ENCODE peak calls at places on chromosomes 2 and 18, in four cellular contexts. One of them, this sample, is unnamed.

GRCh38 chr18:9827856-9828793 is 57.6 kb upstream of the TXNDC2 start:
- DNase-seq in neural crest cell: no peak
- DNase-seq in Peyer's patch: peak; percentile 78
- DNase-seq in A549: peak; percentile 86
- DNase-seq in this sample: no peak

GRCh38 chr2:55992465-55992864 is 68.9 kb upstream of the EFEMP1 start:
- DNase-seq in neural crest cell: no peak
- DNase-seq in A549: peak; percentile 30
- DNase-seq in Peyer's patch: peak; percentile 47
- DNase-seq in this sample: no peak

GRCh38 chr18:58800582-58800981 is 64.1 kb upstream of the ZNF532 start:
- DNase-seq in Peyer's patch: no peak
- DNase-seq in A549: no peak
- DNase-seq in neural crest cell: no peak
- DNase-seq in this sample: no peak

GRCh38 chr2:118847447-118848172 is at the start of gene EN1:
- DNase-seq in neural crest cell: peak; percentile 43
- DNase-seq in Peyer's patch: peak; percentile 34
- DNase-seq in A549: no peak
- DNase-seq in this sample: peak; percentile 57

GRCh38 chr2:23414876-23415275 is 29.9 kb downstream of the KLHL29 start:
- DNase-seq in Peyer's patch: peak; percentile 37
- DNase-seq in neural crest cell: no peak
- DNase-seq in A549: no peak
- DNase-seq in this sample: no peak

GRCh38 chr2:39646891-39647780 is 18.6 kb upstream of the TMEM178A start:
- DNase-seq in A549: no peak
- DNase-seq in neural crest cell: no peak
- DNase-seq in Peyer's patch: no peak
- DNase-seq in this sample: no peak

GRCh38 chr2:52000156-52000855 is 968.4 kb upstream of the NRXN1 start:
- DNase-seq in A549: no peak
- DNase-seq in neural crest cell: no peak
- DNase-seq in Peyer's patch: no peak
- DNase-seq in this sample: no peak

GRCh38 chr2:30217644-30218361 is 13.5 kb upstream of the LBH start:
- DNase-seq in neural crest cell: no peak
- DNase-seq in A549: no peak
- DNase-seq in Peyer's patch: peak; percentile 79
- DNase-seq in this sample: no peak

GRCh38 chr2:119958642-119959268 is 54.1 kb upstream of the EPB41L5 start:
- DNase-seq in neural crest cell: no peak
- DNase-seq in A549: no peak
- DNase-seq in Peyer's patch: no peak
- DNase-seq in this sample: no peak

GRCh38 chr2:74845217-74845751 is 11.4 kb downstream of the HK2 start:
- DNase-seq in A549: peak; percentile 55
- DNase-seq in neural crest cell: no peak
- DNase-seq in Peyer's patch: peak; percentile 91
- DNase-seq in this sample: peak; percentile 50

GRCh38 chr18:42112657-42113420 is 157.8 kb downstream of the PIK3C3 start:
- DNase-seq in Peyer's patch: no peak
- DNase-seq in neural crest cell: no peak
- DNase-seq in A549: no peak
- DNase-seq in this sample: no peak

GRCh38 chr18:62682396-62682795 is 32.9 kb upstream of the PHLPP1 start:
- DNase-seq in Peyer's patch: no peak
- DNase-seq in neural crest cell: no peak
- DNase-seq in A549: no peak
- DNase-seq in this sample: no peak

GRCh38 chr18:26262156-26262555 is 35.9 kb downstream of the TAF4B start:
- DNase-seq in neural crest cell: no peak
- DNase-seq in Peyer's patch: no peak
- DNase-seq in A549: no peak
- DNase-seq in this sample: no peak

GRCh38 chr2:25228848-25229674 is 60.7 kb upstream of the POMC start:
- DNase-seq in neural crest cell: peak; percentile 66
- DNase-seq in A549: peak; percentile 97
- DNase-seq in Peyer's patch: peak; percentile 76
- DNase-seq in this sample: peak; percentile 77

GRCh38 chr2:172153161-172153560 is 50.5 kb upstream of the DLX2 start:
- DNase-seq in A549: no peak
- DNase-seq in neural crest cell: no peak
- DNase-seq in Peyer's patch: no peak
- DNase-seq in this sample: no peak

GRCh38 chr18:37657413-37657965 is 91.9 kb upstream of the CELF4 start:
- DNase-seq in Peyer's patch: no peak
- DNase-seq in A549: no peak
- DNase-seq in neural crest cell: no peak
- DNase-seq in this sample: no peak

GRCh38 chr18:32308493-32309120 is 118.8 kb downstream of the MEP1B start:
- DNase-seq in A549: peak; percentile 36
- DNase-seq in Peyer's patch: no peak
- DNase-seq in neural crest cell: no peak
- DNase-seq in this sample: no peak

GRCh38 chr2:3598912-3599854 is 4.3 kb downstream of the COLEC11 start:
- DNase-seq in Peyer's patch: no peak
- DNase-seq in neural crest cell: no peak
- DNase-seq in A549: no peak
- DNase-seq in this sample: no peak

GRCh38 chr2:38148501-38148900 is 72.5 kb upstream of the CYP1B1 start:
- DNase-seq in Peyer's patch: no peak
- DNase-seq in A549: no peak
- DNase-seq in neural crest cell: no peak
- DNase-seq in this sample: no peak

GRCh38 chr2:111221701-111222100 is 101.0 kb downstream of the BCL2L11 start:
- DNase-seq in A549: no peak
- DNase-seq in Peyer's patch: no peak
- DNase-seq in neural crest cell: no peak
- DNase-seq in this sample: no peak

GRCh38 chr2:233643128-233643527 is 6.9 kb downstream of the UGT1A10 start:
- DNase-seq in Peyer's patch: peak; percentile 51
- DNase-seq in neural crest cell: no peak
- DNase-seq in A549: no peak
- DNase-seq in this sample: no peak

GRCh38 chr2:64470071-64470470 is 16.1 kb downstream of the LGALSL start:
- DNase-seq in neural crest cell: no peak
- DNase-seq in Peyer's patch: no peak
- DNase-seq in A549: no peak
- DNase-seq in this sample: no peak

GRCh38 chr18:74493689-74494088 is 2.5 kb upstream of the CNDP2 start:
- DNase-seq in Peyer's patch: peak; percentile 81
- DNase-seq in neural crest cell: no peak
- DNase-seq in A549: peak; percentile 14
- DNase-seq in this sample: peak; percentile 53

GRCh38 chr2:177275041-177275440 is 10.5 kb upstream of the NFE2L2 start:
- DNase-seq in A549: no peak
- DNase-seq in Peyer's patch: no peak
- DNase-seq in neural crest cell: no peak
- DNase-seq in this sample: no peak

GRCh38 chr2:99864561-99865216 is 277.7 kb downstream of the AFF3 start:
- DNase-seq in A549: no peak
- DNase-seq in Peyer's patch: no peak
- DNase-seq in neural crest cell: no peak
- DNase-seq in this sample: no peak

GRCh38 chr18:28149810-28150420 is 27.0 kb downstream of the CDH2 start:
- DNase-seq in Peyer's patch: no peak
- DNase-seq in A549: no peak
- DNase-seq in neural crest cell: no peak
- DNase-seq in this sample: no peak

DNA sequence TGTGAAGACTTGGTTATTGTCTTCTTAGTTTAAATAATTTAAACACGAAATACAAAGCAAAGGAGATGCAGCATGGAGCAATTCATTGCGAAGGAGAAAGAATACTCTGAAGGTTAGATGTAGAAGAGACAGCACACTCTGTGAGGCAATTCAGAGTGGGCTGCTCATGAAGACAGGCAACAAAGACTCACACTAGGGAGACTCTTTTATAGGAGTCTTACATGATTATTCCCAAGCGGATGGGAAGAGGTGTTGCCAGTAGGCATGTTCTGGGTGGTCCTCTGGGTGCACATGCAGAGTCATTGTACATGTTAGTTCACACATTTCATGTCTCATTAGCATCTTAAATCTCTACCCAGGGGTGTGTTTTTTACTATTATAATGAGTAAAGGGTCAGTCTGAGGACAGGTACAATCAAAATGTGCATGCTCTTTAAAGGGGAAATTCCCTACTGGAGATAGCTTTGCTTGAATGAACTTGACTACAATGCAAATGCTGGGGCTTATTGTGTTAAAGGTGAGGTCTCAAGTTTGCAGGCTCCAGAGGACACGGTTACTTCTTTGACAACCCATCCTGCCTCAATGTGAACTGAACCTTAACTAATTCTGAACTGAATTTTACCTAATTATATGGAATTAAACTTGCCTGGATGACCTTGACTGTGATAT is 275.5 kb downstream of the CDH19 start:
- DNase-seq in Peyer's patch: no peak
- DNase-seq in neural crest cell: no peak
- DNase-seq in A549: no peak
- DNase-seq in this sample: no peak
- TF ChIP-seq CTCF in Peyer's patch: no peak
- TF ChIP-seq CTCF in neural crest cell: no peak
- TF ChIP-seq CTCF in A549: no peak
- TF ChIP-seq CTCF in this sample: no peak

DNA sequence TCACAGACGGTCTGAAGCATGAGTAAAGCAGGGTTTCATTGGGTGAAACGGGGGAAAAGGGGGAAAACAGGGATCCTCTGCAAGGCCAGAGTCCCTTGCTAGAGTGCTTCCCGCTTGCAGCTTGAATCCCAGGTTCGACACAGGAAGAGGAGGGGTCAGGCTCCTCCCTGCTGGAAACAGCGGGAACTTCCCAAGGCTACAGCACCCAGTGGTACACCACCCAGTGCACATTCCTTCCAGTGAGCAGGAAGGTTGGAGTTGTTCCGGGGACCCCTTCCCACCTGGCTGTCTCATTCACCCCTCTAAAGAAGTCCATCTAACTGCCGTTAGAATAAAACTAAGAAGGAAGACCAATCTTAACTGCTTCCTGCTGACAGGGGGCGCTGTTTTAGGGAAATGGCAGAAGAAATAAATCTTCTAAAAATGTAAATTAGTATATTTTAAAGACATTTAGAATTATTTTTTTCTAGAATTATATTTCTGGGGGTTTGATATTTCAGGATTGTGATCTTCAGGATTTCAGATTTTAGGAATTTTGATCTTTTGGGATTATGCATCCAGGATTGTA is 230.9 kb downstream of the RBM43 start:
- DNase-seq in A549: no peak
- DNase-seq in neural crest cell: no peak
- DNase-seq in Peyer's patch: no peak
- DNase-seq in this sample: no peak
- TF ChIP-seq CTCF in A549: peak; percentile 17
- TF ChIP-seq CTCF in neural crest cell: peak; percentile 47
- TF ChIP-seq CTCF in Peyer's patch: no peak
- TF ChIP-seq CTCF in this sample: peak; percentile 66

GRCh38 chr2:68359889-68360288 is 5.2 kb upstream of the PLEK start:
- DNase-seq in Peyer's patch: no peak
- DNase-seq in neural crest cell: no peak
- DNase-seq in A549: no peak
- DNase-seq in this sample: no peak
- TF ChIP-seq CTCF in Peyer's patch: no peak
- TF ChIP-seq CTCF in neural crest cell: peak; percentile 36
- TF ChIP-seq CTCF in A549: no peak
- TF ChIP-seq CTCF in this sample: peak; percentile 51

DNA sequence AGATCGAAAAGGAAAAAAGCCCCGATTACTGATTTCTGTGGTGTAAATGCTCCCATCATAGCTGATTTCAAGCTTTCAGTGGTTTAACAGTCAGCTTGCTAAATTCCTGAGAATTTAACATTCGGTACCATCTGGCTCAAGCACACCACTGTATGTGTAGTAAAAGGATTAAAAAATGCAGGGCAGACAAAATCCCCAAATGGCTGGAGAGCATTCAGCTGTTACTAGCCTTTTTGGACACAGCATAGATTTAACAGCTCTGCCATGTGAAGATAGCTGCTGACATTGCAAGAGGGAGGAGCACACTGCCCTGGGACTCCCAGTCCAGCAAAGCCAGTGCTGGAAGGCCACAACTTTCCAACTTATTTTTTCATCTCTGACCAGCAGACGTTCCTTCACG is 65.3 kb upstream of the RGPD5 start:
- DNase-seq in neural crest cell: no peak
- DNase-seq in A549: no peak
- DNase-seq in Peyer's patch: no peak
- DNase-seq in this sample: no peak
- TF ChIP-seq CTCF in neural crest cell: no peak
- TF ChIP-seq CTCF in A549: no peak
- TF ChIP-seq CTCF in Peyer's patch: no peak
- TF ChIP-seq CTCF in this sample: no peak

GRCh38 chr2:53473236-53473635 is 294.4 kb upstream of the CHAC2 start:
- DNase-seq in Peyer's patch: no peak
- DNase-seq in A549: no peak
- DNase-seq in neural crest cell: no peak
- DNase-seq in this sample: no peak
- TF ChIP-seq CTCF in Peyer's patch: no peak
- TF ChIP-seq CTCF in A549: no peak
- TF ChIP-seq CTCF in neural crest cell: no peak
- TF ChIP-seq CTCF in this sample: no peak

GRCh38 chr2:240259201-240259923 is 118.9 kb upstream of the OTOS start:
- DNase-seq in neural crest cell: no peak
- DNase-seq in Peyer's patch: no peak
- DNase-seq in A549: no peak
- DNase-seq in this sample: no peak
- TF ChIP-seq CTCF in neural crest cell: no peak
- TF ChIP-seq CTCF in Peyer's patch: no peak
- TF ChIP-seq CTCF in A549: no peak
- TF ChIP-seq CTCF in this sample: no peak

DNA sequence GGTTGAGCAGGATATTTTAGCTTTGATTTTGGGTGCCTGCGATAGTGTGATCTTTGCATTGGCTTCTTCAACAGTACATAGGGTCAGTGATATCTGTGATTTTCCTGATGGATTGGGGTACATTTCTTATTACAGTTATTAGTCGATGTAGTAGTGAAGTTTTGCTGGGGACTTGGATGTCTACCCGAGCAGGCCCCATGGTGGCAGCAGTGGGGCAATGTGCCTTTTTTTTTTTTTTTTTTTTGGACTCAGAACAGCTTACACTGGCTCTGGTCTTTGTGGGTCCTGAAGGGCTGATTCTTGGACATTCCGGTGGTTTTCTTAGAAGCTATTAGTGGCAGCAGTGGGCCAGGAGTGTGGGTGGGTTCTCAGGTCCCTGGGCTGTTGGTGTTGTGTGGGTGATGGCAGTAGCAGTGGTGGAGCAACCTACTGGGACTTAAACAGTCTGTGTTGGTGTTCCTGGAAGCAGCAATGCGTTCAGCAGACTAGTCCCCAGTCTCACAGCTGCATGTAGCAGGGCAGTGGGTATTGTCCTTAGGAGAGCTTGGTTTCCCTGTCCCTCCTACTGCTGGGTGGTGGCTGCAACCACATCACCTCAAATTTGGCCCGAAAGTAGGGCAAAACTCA is 53.7 kb upstream of the SLC4A10 start:
- DNase-seq in Peyer's patch: no peak
- DNase-seq in neural crest cell: no peak
- DNase-seq in A549: no peak
- DNase-seq in this sample: no peak
- TF ChIP-seq CTCF in Peyer's patch: no peak
- TF ChIP-seq CTCF in neural crest cell: peak; percentile 33
- TF ChIP-seq CTCF in A549: no peak
- TF ChIP-seq CTCF in this sample: peak; percentile 23